ENCODE peak calls at places on chromosome 1, in ten cellular contexts. One of them, this sample, is unnamed.
A peak's percentile ranks its signal among the peaks of the same experiment; 100 is the strongest.

GRCh38 chr1:153648000-153648643 is 10.4 kb upstream of the SNAPIN start:
- DNase-seq in fibroblast of pulmonary artery: no peak
- DNase-seq in posterior cingulate gyrus: no peak
- DNase-seq in neuronal stem cell: no peak
- DNase-seq in activated T-cell treated with anti-CD3 and anti-CD28 coated beads, Interleukin-2, amount 50 U/mL, for 72 hours: no peak
- DNase-seq in C1 segment of cervical spinal cord: no peak
- DNase-seq in GM19239: no peak
- DNase-seq in AG08396: no peak
- DNase-seq in GM04504: no peak
- DNase-seq in adipocyte: peak; percentile 65
- DNase-seq in this sample: no peak

GRCh38 chr1:229229721-229230135 is 41.2 kb upstream of the RAB4A start:
- DNase-seq in posterior cingulate gyrus: peak; percentile 73
- DNase-seq in activated T-cell treated with anti-CD3 and anti-CD28 coated beads, Interleukin-2, amount 50 U/mL, for 72 hours: no peak
- DNase-seq in adipocyte: peak; percentile 54
- DNase-seq in fibroblast of pulmonary artery: peak; percentile 85
- DNase-seq in GM04504: no peak
- DNase-seq in neuronal stem cell: no peak
- DNase-seq in AG08396: no peak
- DNase-seq in C1 segment of cervical spinal cord: peak; percentile 76
- DNase-seq in GM19239: no peak
- DNase-seq in this sample: no peak

GRCh38 chr1:117061986-117062415 is 1.9 kb downstream of the TTF2 start:
- DNase-seq in AG08396: peak; percentile 53
- DNase-seq in C1 segment of cervical spinal cord: no peak
- DNase-seq in GM04504: peak; percentile 20
- DNase-seq in adipocyte: peak; percentile 48
- DNase-seq in posterior cingulate gyrus: no peak
- DNase-seq in neuronal stem cell: no peak
- DNase-seq in fibroblast of pulmonary artery: peak; percentile 82
- DNase-seq in activated T-cell treated with anti-CD3 and anti-CD28 coated beads, Interleukin-2, amount 50 U/mL, for 72 hours: peak; percentile 54
- DNase-seq in GM19239: no peak
- DNase-seq in this sample: no peak

GRCh38 chr1:109932679-109933078 is 22.0 kb downstream of the CSF1 start:
- DNase-seq in fibroblast of pulmonary artery: no peak
- DNase-seq in adipocyte: no peak
- DNase-seq in C1 segment of cervical spinal cord: no peak
- DNase-seq in activated T-cell treated with anti-CD3 and anti-CD28 coated beads, Interleukin-2, amount 50 U/mL, for 72 hours: no peak
- DNase-seq in posterior cingulate gyrus: no peak
- DNase-seq in GM19239: no peak
- DNase-seq in GM04504: no peak
- DNase-seq in neuronal stem cell: no peak
- DNase-seq in AG08396: no peak
- DNase-seq in this sample: no peak

GRCh38 chr1:107710005-107710404 is 255.0 kb downstream of the VAV3 start:
- DNase-seq in activated T-cell treated with anti-CD3 and anti-CD28 coated beads, Interleukin-2, amount 50 U/mL, for 72 hours: no peak
- DNase-seq in GM04504: no peak
- DNase-seq in GM19239: no peak
- DNase-seq in AG08396: no peak
- DNase-seq in C1 segment of cervical spinal cord: no peak
- DNase-seq in fibroblast of pulmonary artery: no peak
- DNase-seq in adipocyte: no peak
- DNase-seq in posterior cingulate gyrus: no peak
- DNase-seq in neuronal stem cell: no peak
- DNase-seq in this sample: no peak

GRCh38 chr1:207863893-207864535 is 46.9 kb downstream of the CD34 start:
- DNase-seq in neuronal stem cell: no peak
- DNase-seq in activated T-cell treated with anti-CD3 and anti-CD28 coated beads, Interleukin-2, amount 50 U/mL, for 72 hours: peak; percentile 35
- DNase-seq in adipocyte: no peak
- DNase-seq in GM19239: peak; percentile 46
- DNase-seq in AG08396: no peak
- DNase-seq in fibroblast of pulmonary artery: no peak
- DNase-seq in C1 segment of cervical spinal cord: no peak
- DNase-seq in posterior cingulate gyrus: no peak
- DNase-seq in GM04504: no peak
- DNase-seq in this sample: no peak

GRCh38 chr1:178371236-178371635 is 125.5 kb downstream of the CLEC20A start:
- DNase-seq in posterior cingulate gyrus: no peak
- DNase-seq in adipocyte: peak; percentile 63
- DNase-seq in AG08396: no peak
- DNase-seq in GM19239: no peak
- DNase-seq in neuronal stem cell: peak; percentile 31
- DNase-seq in GM04504: no peak
- DNase-seq in fibroblast of pulmonary artery: peak; percentile 40
- DNase-seq in C1 segment of cervical spinal cord: no peak
- DNase-seq in activated T-cell treated with anti-CD3 and anti-CD28 coated beads, Interleukin-2, amount 50 U/mL, for 72 hours: no peak
- DNase-seq in this sample: no peak

GRCh38 chr1:21541835-21542234 is 32.6 kb downstream of the ALPL start:
- DNase-seq in GM04504: peak; percentile 59
- DNase-seq in C1 segment of cervical spinal cord: no peak
- DNase-seq in AG08396: peak; percentile 85
- DNase-seq in GM19239: no peak
- DNase-seq in fibroblast of pulmonary artery: peak; percentile 45
- DNase-seq in neuronal stem cell: no peak
- DNase-seq in adipocyte: peak; percentile 12
- DNase-seq in posterior cingulate gyrus: no peak
- DNase-seq in activated T-cell treated with anti-CD3 and anti-CD28 coated beads, Interleukin-2, amount 50 U/mL, for 72 hours: no peak
- DNase-seq in this sample: no peak

GRCh38 chr1:48236716-48237470 is 14.4 kb downstream of the SLC5A9 start:
- DNase-seq in adipocyte: peak; percentile 56
- DNase-seq in AG08396: peak; percentile 41
- DNase-seq in activated T-cell treated with anti-CD3 and anti-CD28 coated beads, Interleukin-2, amount 50 U/mL, for 72 hours: no peak
- DNase-seq in C1 segment of cervical spinal cord: no peak
- DNase-seq in GM04504: peak; percentile 8
- DNase-seq in posterior cingulate gyrus: no peak
- DNase-seq in GM19239: peak; percentile 20
- DNase-seq in neuronal stem cell: peak; percentile 20
- DNase-seq in fibroblast of pulmonary artery: peak; percentile 50
- DNase-seq in this sample: no peak